ENCODE peak calls at places on chromosomes 1 and 21, in five cellular contexts. I, W, E, Y and V are unnamed samples.
A peak's percentile ranks its signal among the peaks of the same experiment; 100 is the strongest.

GRCh38 chr1:241828576-241828975 is 19.4 kb upstream of the EXO1 start:
- DNase-seq in W (peak; percentile 59), E (no peak), I (no peak), Y (no peak), V (no peak)

GRCh38 chr1:20405893-20406604 is 80.0 kb downstream of the CAMK2N1 start:
- DNase-seq in I (no peak), W (peak; percentile 82), Y (no peak), E (no peak), V (peak; percentile 27)

GRCh38 chr1:145871994-145872411 is 13.1 kb upstream of the PIAS3 start:
- DNase-seq in W (peak; percentile 54), I (peak; percentile 56), E (peak; percentile 38), Y (no peak), V (no peak)

GRCh38 chr1:17279001-17279830 is 28.8 kb upstream of the PADI4 start:
- DNase-seq in I (no peak), Y (no peak), W (peak; percentile 31), E (no peak), V (no peak)

GRCh38 chr1:203369666-203370065 is 18.7 kb upstream of the FMOD start:
- DNase-seq in E (no peak), W (no peak), I (no peak), Y (no peak), V (no peak)

GRCh38 chr1:234573711-234574299 is 36.2 kb downstream of the IRF2BP2 start:
- DNase-seq in W (no peak), Y (no peak), E (no peak), I (no peak), V (no peak)

GRCh38 chr1:33099290-33100118 is 18.6 kb downstream of the AZIN2 start:
- DNase-seq in I (peak; percentile 82), E (peak; percentile 60), Y (peak; percentile 45), W (peak; percentile 100), V (peak; percentile 100)

GRCh38 chr1:98429851-98430496 is 231.5 kb upstream of the SNX7 start:
- DNase-seq in Y (no peak), W (no peak), E (peak; percentile 67), I (peak; percentile 40), V (no peak)

GRCh38 chr1:94284481-94284880 is 47.1 kb upstream of the ARHGAP29 start:
- DNase-seq in W (peak; percentile 34), E (no peak), Y (no peak), I (no peak), V (peak; percentile 54)

GRCh38 chr1:77866296-77866695 is 22.1 kb upstream of the NEXN start:
- DNase-seq in E (no peak), W (peak; percentile 43), I (no peak), Y (no peak), V (peak; percentile 33)

GRCh38 chr21:30083120-30083945 is 83.3 kb downstream of the CLDN17 start:
- DNase-seq in W (no peak), E (no peak), I (no peak), Y (no peak), V (no peak)

GRCh38 chr1:206117151-206117948 is at the start of gene AVPR1B:
- DNase-seq in E (peak; percentile 32), Y (peak; percentile 35), I (peak; percentile 38), W (peak; percentile 45), V (peak; percentile 5)

GRCh38 chr1:169186106-169186505 is 79.6 kb downstream of the ATP1B1 start:
- DNase-seq in E (no peak), I (no peak), Y (no peak), W (no peak), V (no peak)

GRCh38 chr1:48030696-48031365 is 33.6 kb upstream of the TRABD2B start:
- DNase-seq in Y (no peak), I (no peak), W (no peak), E (no peak), V (no peak)

GRCh38 chr1:39608906-39609305 is 30.5 kb downstream of the HEYL start:
- DNase-seq in W (no peak), Y (no peak), E (no peak), I (no peak), V (no peak)

GRCh38 chr21:35046223-35046690 is 2.8 kb downstream of the RUNX1 start:
- DNase-seq in W (no peak), E (no peak), I (no peak), Y (no peak), V (no peak)

GRCh38 chr21:45405271-45405818 is 380 bp downstream of the COL18A1 start:
- DNase-seq in Y (peak; percentile 79), W (peak; percentile 33), E (no peak), I (no peak), V (no peak)

GRCh38 chr1:84078108-84078823 is 65.8 kb upstream of the PRKACB start:
- DNase-seq in I (peak; percentile 33), E (peak; percentile 9), W (peak; percentile 48), Y (peak; percentile 18), V (no peak)

GRCh38 chr1:20359451-20360330 is 69.0 kb downstream of the VWA5B1 start:
- DNase-seq in E (peak; percentile 54), I (no peak), Y (no peak), W (no peak), V (no peak)

GRCh38 chr1:1793481-1794244 is 15.4 kb upstream of the NADK start:
- DNase-seq in I (no peak), Y (no peak), W (no peak), E (no peak), V (no peak)

GRCh38 chr1:38244218-38244617 is 197.6 kb upstream of the POU3F1 start:
- DNase-seq in E (no peak), W (no peak), I (no peak), Y (no peak), V (no peak)

GRCh38 chr1:194067772-194068171 is 881.4 kb upstream of the B3GALT2 start:
- DNase-seq in W (peak; percentile 41), E (no peak), Y (no peak), I (no peak), V (no peak)

GRCh38 chr1:204417231-204417997 is 5.8 kb upstream of the PPP1R15B start:
- DNase-seq in E (peak; percentile 65), W (peak; percentile 98), I (peak; percentile 77), Y (peak; percentile 57), V (peak; percentile 97)

GRCh38 chr1:201053155-201053860 is 29.8 kb upstream of the KIF21B start:
- DNase-seq in Y (no peak), W (no peak), E (no peak), I (no peak), V (no peak)

GRCh38 chr1:21099034-21099868 is 77.4 kb downstream of the EIF4G3 start:
- DNase-seq in E (no peak), I (no peak), Y (no peak), W (peak; percentile 33), V (no peak)

GRCh38 chr1:78831731-78832360 is 174.7 kb downstream of the ADGRL4 start:
- DNase-seq in I (no peak), Y (no peak), E (no peak), W (peak; percentile 99), V (peak; percentile 90)

GRCh38 chr21:26715878-26716506 is 129.2 kb downstream of the ADAMTS1 start:
- DNase-seq in I (no peak), Y (peak; percentile 41), W (peak; percentile 31), E (peak; percentile 53), V (peak; percentile 51)

GRCh38 chr1:221691320-221691719 is 50.6 kb downstream of the DUSP10 start:
- DNase-seq in I (no peak), E (no peak), Y (no peak), W (no peak), V (no peak)

GRCh38 chr1:230167419-230167852 is 100.4 kb downstream of the GALNT2 start:
- DNase-seq in E (peak; percentile 41), Y (peak; percentile 7), W (peak; percentile 56), I (no peak), V (peak; percentile 28)

GRCh38 chr1:223670458-223671159 is 5.1 kb upstream of the CAPN8 start:
- DNase-seq in I (no peak), E (peak; percentile 60), Y (no peak), W (peak; percentile 45), V (peak; percentile 9)
- TF ChIP-seq CTCF in I (peak; percentile 25), E (no peak), Y (peak; percentile 27), W (peak; percentile 45), V (peak; percentile 71)

DNA sequence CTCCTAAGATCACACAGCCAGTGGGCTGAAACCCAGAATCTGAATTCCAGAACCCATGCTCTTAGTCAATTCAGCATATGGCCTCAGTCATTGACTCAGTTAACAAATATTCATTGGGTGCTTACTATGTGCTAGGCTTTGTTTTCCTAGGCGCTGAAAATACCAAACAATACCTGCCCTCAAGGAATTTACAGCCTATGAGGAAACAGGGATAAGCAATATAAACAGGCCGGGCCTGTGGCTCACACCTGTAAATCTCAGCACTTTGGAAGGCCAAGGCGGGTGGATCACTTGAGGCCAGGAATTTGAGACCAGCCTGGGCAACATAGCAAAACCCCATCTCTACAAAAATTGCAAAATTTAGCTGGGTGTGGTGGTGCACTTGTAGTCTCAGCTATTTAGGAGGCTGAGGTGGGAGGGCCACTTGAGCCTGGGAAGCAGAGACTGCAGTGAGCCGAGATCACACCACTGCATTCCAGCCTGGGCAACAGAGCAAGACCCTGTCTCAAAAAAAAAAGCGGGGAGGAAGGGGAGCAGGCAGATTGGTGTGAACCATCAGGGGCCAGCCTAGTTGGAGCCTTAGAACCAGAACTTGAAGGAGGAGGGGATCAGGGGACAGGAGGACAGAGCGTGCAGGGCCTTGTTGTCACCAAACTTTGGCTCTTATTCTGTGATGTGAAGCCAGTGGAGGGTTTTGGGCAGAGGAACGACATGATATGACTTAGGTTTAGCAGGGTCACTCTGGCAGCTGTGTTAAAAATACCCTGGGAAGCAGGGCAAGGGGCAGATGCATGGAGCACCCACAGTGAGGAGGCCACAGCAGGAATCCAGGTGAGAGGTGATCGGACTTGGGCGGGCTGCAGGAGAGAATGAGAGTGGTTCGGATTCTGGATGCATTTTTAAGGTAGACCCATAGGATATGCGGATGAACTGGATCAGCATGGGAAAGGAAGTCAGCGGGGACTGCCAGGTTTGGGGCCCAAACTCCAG is 5.8 kb downstream of the TINAGL1 start:
- DNase-seq in W (no peak), I (no peak), E (peak; percentile 52), Y (no peak), V (no peak)
- H3K36me3 ChIP-seq in W (peaks cover 5% of the 10 kb centered on the region), I (no peaks in the 10 kb centered on the region), E (no peaks in the 10 kb centered on the region), Y (peaks cover 36% of the 10 kb centered on the region), V (peaks cover 8% of the 10 kb centered on the region)

DNA sequence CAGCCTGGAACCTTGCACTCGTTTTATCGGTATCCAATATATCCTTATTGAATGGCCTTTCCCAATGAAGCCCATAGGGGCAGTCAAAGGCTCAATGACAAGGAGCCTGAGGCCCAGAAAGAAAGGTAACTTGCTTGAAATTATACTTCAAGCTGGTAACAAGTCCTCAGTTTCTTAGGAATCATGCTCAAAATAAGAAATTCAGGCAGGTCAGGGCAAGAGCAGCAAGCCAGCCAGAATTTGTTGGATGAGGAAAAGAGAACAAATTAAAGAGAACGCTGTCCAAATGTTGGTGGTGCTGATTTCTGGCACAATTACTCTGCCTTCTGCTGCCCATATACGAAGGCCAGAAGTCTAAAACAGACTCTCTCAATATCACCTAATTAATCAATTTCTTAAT is 77.6 kb downstream of the DDX20 start:
- DNase-seq in W (peak; percentile 3), Y (no peak), I (no peak), E (no peak), V (peak; percentile 7)
- TF ChIP-seq CTCF in W (no peak), Y (no peak), I (no peak), E (no peak), V (no peak)

GRCh38 chr1:9730096-9730901 is 78.8 kb downstream of the PIK3CD start:
- DNase-seq in Y (peak; percentile 55), I (peak; percentile 84), W (no peak), E (no peak), V (no peak)
- H3K36me3 ChIP-seq in Y (peaks cover 79% of the 10 kb centered on the region), I (no peaks in the 10 kb centered on the region), W (peaks cover 30% of the 10 kb centered on the region), E (peaks cover 44% of the 10 kb centered on the region), V (peaks cover 66% of the 10 kb centered on the region)

GRCh38 chr1:117735045-117735992 is 129.5 kb downstream of the TENT5C start:
- DNase-seq in E (peak; percentile 66), Y (peak; percentile 26), I (no peak), W (peak; percentile 60), V (peak; percentile 42)
- TF ChIP-seq CTCF in E (no peak), Y (no peak), I (no peak), W (no peak), V (no peak)

GRCh38 chr1:41013812-41014211 is 7.7 kb downstream of the SLFNL1 start:
- DNase-seq in E (no peak), W (no peak), I (no peak), Y (peak; percentile 48), V (no peak)
- H3K36me3 ChIP-seq in E (no peaks in the 10 kb centered on the region), W (peaks cover 26% of the 10 kb centered on the region), I (peaks cover 3% of the 10 kb centered on the region), Y (peaks cover 39% of the 10 kb centered on the region), V (peaks cover 90% of the 10 kb centered on the region)